ENCODE peak calls at places on chromosomes 11 and 22, in five cellular contexts. C is NCI-H69, S is Ammon's horn, U is HS-5, T is NCI-H510A treated with DMSO at 0.1 percent for 48 hours. H is an unnamed sample.

GRCh38 chr11:93487032-93487483 is 56.1 kb downstream of the SMCO4 start:
- DNase-seq in C (peak), S (no peak), U (no peak), T (peak), H (peak)

GRCh38 chr11:111426615-111427014 is 47.5 kb upstream of the POU2AF1 start:
- DNase-seq in C (peak), S (no peak), U (no peak), T (peak), H (no peak)

GRCh38 chr11:71454470-71455113 is 1.6 kb downstream of the NADSYN1 start:
- DNase-seq in C (peak), S (no peak), U (no peak), T (peak), H (no peak)

GRCh38 chr11:71250512-71251158 is 1.7 kb downstream of the SHANK2 start:
- DNase-seq in C (no peak), S (no peak), U (no peak), T (no peak), H (no peak)

GRCh38 chr11:112797072-112797471 is 164.1 kb upstream of the NCAM1 start:
- DNase-seq in C (peak), S (no peak), U (no peak), T (no peak), H (no peak)

GRCh38 chr11:71372693-71373657 is 75.2 kb downstream of the DHCR7 start:
- DNase-seq in C (peak), S (peak), U (no peak), T (no peak), H (no peak)

GRCh38 chr11:20113147-20113435 is 47.2 kb downstream of the DBX1 start:
- DNase-seq in C (no peak), S (no peak), U (no peak), T (no peak), H (no peak)

GRCh38 chr11:88344869-88345268 is 7.3 kb upstream of the CTSC start:
- DNase-seq in C (no peak), S (no peak), U (no peak), T (no peak), H (no peak)

GRCh38 chr11:28835790-28836189 is 727.6 kb downstream of the METTL15 start:
- DNase-seq in C (no peak), S (no peak), U (no peak), T (no peak), H (no peak)

GRCh38 chr11:118998822-118999221 is 884 bp downstream of the CENATAC start:
- DNase-seq in C (peak), S (no peak), U (peak), T (no peak), H (no peak)

GRCh38 chr11:10764412-10764811 is 13.4 kb downstream of the CTR9 start:
- DNase-seq in C (no peak), S (no peak), U (no peak), T (no peak), H (no peak)

GRCh38 chr11:16026849-16027248 is 329.5 kb downstream of the SOX6 start:
- DNase-seq in C (peak), S (no peak), U (no peak), T (no peak), H (no peak)

GRCh38 chr11:11414996-11415395 is 61.9 kb upstream of the CSNK2A3 start:
- DNase-seq in C (peak), S (no peak), U (no peak), T (no peak), H (no peak)

GRCh38 chr22:47139790-47140119 is 377.3 kb downstream of the TBC1D22A start:
- DNase-seq in C (no peak), S (no peak), U (no peak), T (no peak), H (no peak)

GRCh38 chr22:33274941-33275443 is 216.8 kb upstream of the SYN3 start:
- DNase-seq in C (no peak), S (no peak), U (no peak), T (no peak), H (no peak)

GRCh38 chr11:2421226-2421994 is 20.9 kb downstream of the TSSC4 start:
- DNase-seq in C (no peak), S (no peak), U (no peak), T (no peak), H (no peak)

GRCh38 chr22:45855961-45856360 is 121.0 kb downstream of the WNT7B start:
- DNase-seq in C (no peak), S (no peak), U (no peak), T (no peak), H (no peak)

GRCh38 chr11:109783017-109783416 is 310.2 kb upstream of the ZC3H12C start:
- DNase-seq in C (peak), S (no peak), U (no peak), T (no peak), H (no peak)

GRCh38 chr11:50072226-50073112 is 39.8 kb downstream of the OR4C45 start:
- DNase-seq in C (no peak), S (no peak), U (no peak), T (no peak), H (no peak)

GRCh38 chr22:17931400-17931825 is 92.9 kb downstream of the MICAL3 start:
- DNase-seq in C (peak), S (no peak), U (no peak), T (no peak), H (no peak)

GRCh38 chr11:130769782-130770565 is 146.3 kb downstream of the SNX19 start:
- DNase-seq in C (no peak), S (no peak), U (no peak), T (no peak), H (no peak)

GRCh38 chr22:35043251-35043931 is 22.6 kb upstream of the ISX start:
- DNase-seq in C (peak), S (no peak), U (no peak), T (no peak), H (no peak)

GRCh38 chr11:40291304-40292100 is 1168.0 kb downstream of the LRRC4C start:
- DNase-seq in C (peak), S (no peak), U (no peak), T (no peak), H (no peak)

GRCh38 chr11:14258177-14258935 is 100.6 kb downstream of the RRAS2 start:
- DNase-seq in C (no peak), S (no peak), U (peak), T (no peak), H (no peak)

GRCh38 chr11:373716-374551 is 4.6 kb downstream of the B4GALNT4 start:
- DNase-seq in C (no peak), S (peak), U (no peak), T (no peak), H (no peak)